ENCODE peak calls at places on chromosomes 16 and 17, in seven cellular contexts. N is cardiac muscle cell, V is sigmoid colon, M is colonic mucosa, A is fibroblast of lung, G is ovary, X is neural progenitor cell. H is an unnamed sample.

GRCh38 chr16:53369921-53370320 is 64.3 kb upstream of the RBL2 start:
- DNase-seq in N (no peak), X (no peak), V (no peak), A (peak; percentile 50), M (no peak), G (no peak), H (no peak)

GRCh38 chr17:6753565-6753964 is 2.3 kb upstream of the XAF1 start:
- DNase-seq in X (peak; percentile 61), V (no peak), M (no peak), A (no peak), G (no peak), N (no peak), H (no peak)

GRCh38 chr16:2250652-2251280 is 621 bp downstream of the ECI1 start:
- DNase-seq in A (no peak), M (peak; percentile 58), N (no peak), G (no peak), X (no peak), V (peak; percentile 72), H (peak; percentile 70)

GRCh38 chr16:81277681-81278080 is 37.1 kb upstream of the GAN start:
- DNase-seq in M (peak; percentile 76), A (no peak), X (no peak), N (no peak), V (no peak), G (no peak), H (no peak)

GRCh38 chr16:69404275-69404805 is 18.5 kb upstream of the TERF2 start:
- DNase-seq in V (no peak), N (peak; percentile 68), G (peak; percentile 30), M (peak; percentile 81), A (peak; percentile 78), X (peak; percentile 31), H (peak; percentile 75)

GRCh38 chr17:69499301-69499700 is 84.8 kb downstream of the MAP2K6 start:
- DNase-seq in G (no peak), V (no peak), X (no peak), M (no peak), A (peak; percentile 40), N (no peak), H (no peak)

GRCh38 chr17:55817273-55817709 is 66.4 kb downstream of the PCTP start:
- DNase-seq in G (no peak), N (no peak), M (no peak), A (no peak), V (no peak), X (no peak), H (no peak)

GRCh38 chr16:24977673-24978065 is 37.5 kb downstream of the ARHGAP17 start:
- DNase-seq in G (no peak), N (no peak), M (no peak), V (no peak), X (no peak), A (peak; percentile 88), H (no peak)

GRCh38 chr16:29170393-29171239 is 185.8 kb downstream of the LAT start:
- DNase-seq in N (no peak), X (no peak), V (no peak), M (no peak), A (peak; percentile 22), G (no peak), H (no peak)

GRCh38 chr17:61832463-61832862 is 30.9 kb downstream of the BRIP1 start:
- DNase-seq in N (no peak), G (no peak), X (no peak), M (no peak), V (no peak), A (no peak), H (no peak)

GRCh38 chr16:74304835-74305176 is 8.2 kb downstream of the PSMD7 start:
- DNase-seq in M (no peak), G (no peak), V (no peak), X (no peak), A (no peak), N (no peak), H (no peak)

GRCh38 chr17:62740066-62740465 is 68.0 kb downstream of the MARCHF10 start:
- DNase-seq in M (no peak), X (peak; percentile 29), A (no peak), N (peak; percentile 80), V (no peak), G (no peak), H (no peak)

GRCh38 chr16:67213197-67214019 is 13.5 kb upstream of the TMEM208 start:
- DNase-seq in A (no peak), X (no peak), V (no peak), G (no peak), M (no peak), N (no peak), H (no peak)

GRCh38 chr17:13671341-13671740 is 69.6 kb upstream of the HS3ST3A1 start:
- DNase-seq in M (no peak), A (no peak), X (peak; percentile 41), G (no peak), V (no peak), N (no peak), H (no peak)

GRCh38 chr16:2724088-2724676 is 4.2 kb upstream of the PRSS27 start:
- DNase-seq in V (no peak), G (no peak), X (no peak), N (no peak), M (no peak), A (no peak), H (no peak)

GRCh38 chr17:74426551-74427047 is 5.3 kb upstream of the GPRC5C start:
- DNase-seq in M (no peak), A (no peak), X (no peak), V (no peak), N (no peak), G (no peak), H (no peak)

GRCh38 chr16:85254921-85255320 is 142.6 kb upstream of the CIBAR2 start:
- DNase-seq in X (no peak), N (no peak), A (no peak), G (no peak), M (no peak), V (no peak), H (no peak)

GRCh38 chr16:85253127-85253941 is 141.1 kb upstream of the CIBAR2 start:
- DNase-seq in N (peak; percentile 65), V (peak; percentile 78), X (peak; percentile 82), M (peak; percentile 56), A (no peak), G (peak; percentile 67), H (peak; percentile 53)

GRCh38 chr16:85255777-85256176 is 143.5 kb upstream of the CIBAR2 start:
- DNase-seq in X (no peak), N (no peak), M (no peak), V (no peak), A (no peak), G (no peak), H (no peak)

GRCh38 chr16:85252461-85252860 is 140.2 kb upstream of the CIBAR2 start:
- DNase-seq in A (no peak), V (no peak), M (no peak), N (no peak), X (no peak), G (no peak), H (no peak)

DNA sequence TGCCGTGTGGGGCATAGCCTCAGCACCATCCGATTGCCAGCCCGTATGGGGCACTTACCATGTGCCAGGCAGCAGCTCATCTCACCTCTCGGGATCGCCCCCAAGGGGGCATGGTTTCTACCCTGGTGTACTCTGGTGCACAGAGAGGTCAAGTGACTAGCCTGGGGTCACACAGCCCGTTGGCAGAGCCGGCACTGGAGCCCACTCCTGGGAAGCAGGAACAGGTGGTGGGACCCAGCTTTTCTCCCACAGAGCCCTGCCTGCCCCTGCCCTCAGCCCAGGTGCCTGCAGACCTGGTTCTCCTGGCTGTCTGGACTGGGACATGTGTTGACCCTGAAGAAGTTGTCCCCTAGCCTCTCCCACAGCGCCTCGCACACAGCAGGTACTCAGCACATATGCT is 141.8 kb upstream of the CIBAR2 start:
- DNase-seq in V (no peak), N (no peak), M (no peak), G (no peak), X (no peak), A (no peak), H (no peak)
- H3K4me1 ChIP-seq in V (no peaks in the 10 kb centered on the region), N (peaks cover 8% of the 10 kb centered on the region), M (no peaks in the 10 kb centered on the region), G (no peaks in the 10 kb centered on the region), X (peaks cover 18% of the 10 kb centered on the region), A (no peaks in the 10 kb centered on the region), H (no peaks in the 10 kb centered on the region)

DNA sequence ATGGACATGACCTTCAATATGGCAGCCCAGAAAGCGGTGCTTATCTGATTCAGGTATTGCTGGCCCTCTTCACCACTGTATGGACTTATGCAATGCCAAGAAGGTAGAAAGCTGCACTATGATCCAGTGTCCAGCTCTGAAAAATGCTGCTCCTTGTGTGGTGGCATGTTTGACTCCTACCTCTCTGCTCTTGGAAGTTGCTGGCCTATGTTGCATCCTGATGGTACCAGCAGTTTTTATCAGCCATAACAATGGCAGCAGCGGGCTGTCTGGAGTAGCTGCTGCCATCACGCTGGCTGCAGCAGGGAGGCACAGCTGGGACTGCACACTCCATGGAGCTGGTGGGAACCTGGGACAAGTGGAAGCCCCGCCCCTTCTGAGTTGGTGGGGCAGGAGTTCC is 53.1 kb upstream of the MED9 start:
- DNase-seq in M (no peak), A (no peak), V (no peak), G (no peak), N (no peak), X (no peak), H (no peak)
- H3K4me3 ChIP-seq in M (no peak overlapping the region), A (no peak overlapping the region), V (no peak overlapping the region), G (no peak overlapping the region), N (no peak overlapping the region), X (no peak overlapping the region), H (no peak overlapping the region)

DNA sequence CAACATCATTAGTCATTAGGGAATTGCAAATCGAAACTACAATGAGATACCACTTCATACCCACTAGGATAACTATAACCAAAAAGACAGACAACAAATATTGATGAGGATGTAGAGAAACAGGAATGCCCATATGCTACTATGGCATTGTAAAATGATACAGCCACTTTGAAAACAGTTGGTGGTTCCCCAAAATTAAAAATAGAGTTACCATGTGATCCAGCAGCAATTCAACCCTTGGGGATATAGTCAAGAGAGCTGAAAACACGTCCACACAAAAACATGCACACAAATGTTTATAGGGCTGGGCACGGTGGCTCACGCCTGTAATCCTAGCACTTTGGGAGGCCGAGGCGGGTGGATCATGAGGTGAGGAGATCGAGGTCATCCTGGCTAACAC is 10.0 kb upstream of the PECAM1 start:
- DNase-seq in N (no peak), M (no peak), A (no peak), G (no peak), X (no peak), V (no peak), H (no peak)
- H3K4me1 ChIP-seq in N (no peaks in the 10 kb centered on the region), M (no peaks in the 10 kb centered on the region), A (no peaks in the 10 kb centered on the region), G (no peaks in the 10 kb centered on the region), X (no peaks in the 10 kb centered on the region), V (no peaks in the 10 kb centered on the region), H (no peaks in the 10 kb centered on the region)

DNA sequence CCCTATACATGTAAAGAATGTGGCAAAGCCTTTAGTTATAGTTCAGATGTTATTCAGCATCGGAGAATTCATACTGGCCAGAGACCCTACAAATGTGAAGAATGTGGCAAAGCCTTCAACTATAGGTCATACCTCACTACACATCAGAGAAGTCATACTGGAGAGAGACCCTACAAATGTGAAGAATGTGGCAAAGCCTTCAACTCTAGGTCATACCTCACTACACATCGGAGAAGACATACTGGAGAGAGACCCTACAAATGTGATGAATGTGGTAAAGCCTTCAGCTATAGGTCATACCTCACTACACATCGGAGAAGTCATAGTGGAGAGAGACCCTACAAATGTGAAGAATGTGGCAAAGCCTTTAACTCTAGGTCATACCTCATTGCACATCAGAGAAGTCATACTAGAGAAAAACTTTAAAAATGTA is 42.5 kb downstream of the ZNF267 start:
- DNase-seq in N (no peak), X (no peak), M (no peak), A (no peak), V (no peak), G (no peak), H (no peak)
- H3K4me3 ChIP-seq in N (no peak overlapping the region), X (no peak overlapping the region), M (no peak overlapping the region), A (no peak overlapping the region), V (no peak overlapping the region), G (no peak overlapping the region), H (no peak overlapping the region)

GRCh38 chr16:87486282-87486681 is 6.5 kb downstream of the ZCCHC14 start:
- DNase-seq in A (no peak), N (no peak), M (no peak), X (no peak), G (no peak), V (no peak), H (no peak)
- H3K4me1 ChIP-seq in A (peaks cover 23% of the 10 kb centered on the region), N (peaks cover 42% of the 10 kb centered on the region), M (peaks cover 20% of the 10 kb centered on the region), X (peaks cover 22% of the 10 kb centered on the region), G (peaks cover 26% of the 10 kb centered on the region), V (no peaks in the 10 kb centered on the region), H (peaks cover 71% of the 10 kb centered on the region)

H was measured in adrenal gland.